ENCODE peak calls at places on chromosomes 11 and 22, in nine cellular contexts. One of them, this sample, is unnamed.

GRCh38 chr11:32960553-32961164 is 55.0 kb upstream of the DEPDC7 start:
- DNase-seq in GM23338: peak
- DNase-seq in sigmoid colon: no peak
- DNase-seq in transverse colon: no peak
- DNase-seq in brain microvascular endothelial cell: no peak
- DNase-seq in HepG2: peak
- DNase-seq in astrocyte of the spinal cord: peak
- DNase-seq in left ventricle myocardium inferior: no peak
- DNase-seq in AG10803: peak
- DNase-seq in this sample: peak

GRCh38 chr11:69978841-69979614 is 99.1 kb upstream of the ANO1 start:
- DNase-seq in GM23338: no peak
- DNase-seq in sigmoid colon: no peak
- DNase-seq in transverse colon: no peak
- DNase-seq in brain microvascular endothelial cell: no peak
- DNase-seq in HepG2: no peak
- DNase-seq in astrocyte of the spinal cord: no peak
- DNase-seq in left ventricle myocardium inferior: no peak
- DNase-seq in AG10803: no peak
- DNase-seq in this sample: no peak

GRCh38 chr11:125874556-125875124 is 12.8 kb upstream of the HYLS1 start:
- DNase-seq in GM23338: peak
- DNase-seq in sigmoid colon: peak
- DNase-seq in transverse colon: peak
- DNase-seq in brain microvascular endothelial cell: peak
- DNase-seq in HepG2: peak
- DNase-seq in astrocyte of the spinal cord: peak
- DNase-seq in left ventricle myocardium inferior: peak
- DNase-seq in AG10803: peak
- DNase-seq in this sample: peak

GRCh38 chr11:34162507-34162848 is 57.0 kb downstream of the NAT10 start:
- DNase-seq in GM23338: no peak
- DNase-seq in sigmoid colon: no peak
- DNase-seq in transverse colon: no peak
- DNase-seq in brain microvascular endothelial cell: no peak
- DNase-seq in HepG2: no peak
- DNase-seq in astrocyte of the spinal cord: no peak
- DNase-seq in left ventricle myocardium inferior: no peak
- DNase-seq in AG10803: no peak
- DNase-seq in this sample: no peak

GRCh38 chr22:50737728-50738648 is at the start of gene ACR:
- DNase-seq in GM23338: no peak
- DNase-seq in sigmoid colon: no peak
- DNase-seq in transverse colon: no peak
- DNase-seq in brain microvascular endothelial cell: no peak
- DNase-seq in HepG2: no peak
- DNase-seq in astrocyte of the spinal cord: no peak
- DNase-seq in left ventricle myocardium inferior: no peak
- DNase-seq in AG10803: no peak
- DNase-seq in this sample: no peak

GRCh38 chr22:37015587-37015878 is 3.7 kb downstream of the TST start:
- DNase-seq in GM23338: no peak
- DNase-seq in sigmoid colon: no peak
- DNase-seq in transverse colon: peak
- DNase-seq in brain microvascular endothelial cell: no peak
- DNase-seq in HepG2: no peak
- DNase-seq in astrocyte of the spinal cord: no peak
- DNase-seq in left ventricle myocardium inferior: no peak
- DNase-seq in AG10803: no peak
- DNase-seq in this sample: no peak

GRCh38 chr11:3156282-3156660 is 8.8 kb downstream of the OSBPL5 start:
- DNase-seq in GM23338: no peak
- DNase-seq in sigmoid colon: peak
- DNase-seq in transverse colon: no peak
- DNase-seq in brain microvascular endothelial cell: peak
- DNase-seq in HepG2: no peak
- DNase-seq in astrocyte of the spinal cord: no peak
- DNase-seq in left ventricle myocardium inferior: peak
- DNase-seq in AG10803: peak
- DNase-seq in this sample: no peak

GRCh38 chr11:120324932-120325810 is at the start of gene TLCD5:
- DNase-seq in GM23338: peak
- DNase-seq in sigmoid colon: peak
- DNase-seq in transverse colon: peak
- DNase-seq in brain microvascular endothelial cell: peak
- DNase-seq in HepG2: peak
- DNase-seq in astrocyte of the spinal cord: peak
- DNase-seq in left ventricle myocardium inferior: peak
- DNase-seq in AG10803: peak
- DNase-seq in this sample: peak

GRCh38 chr11:31246451-31247165 is 122.9 kb downstream of the DCDC1 start:
- DNase-seq in GM23338: no peak
- DNase-seq in sigmoid colon: no peak
- DNase-seq in transverse colon: no peak
- DNase-seq in brain microvascular endothelial cell: no peak
- DNase-seq in HepG2: no peak
- DNase-seq in astrocyte of the spinal cord: peak
- DNase-seq in left ventricle myocardium inferior: no peak
- DNase-seq in AG10803: peak
- DNase-seq in this sample: peak

GRCh38 chr11:111960916-111961315 is 23.8 kb downstream of the DIXDC1 start:
- DNase-seq in GM23338: peak
- DNase-seq in sigmoid colon: no peak
- DNase-seq in transverse colon: peak
- DNase-seq in brain microvascular endothelial cell: no peak
- DNase-seq in HepG2: no peak
- DNase-seq in astrocyte of the spinal cord: no peak
- DNase-seq in left ventricle myocardium inferior: no peak
- DNase-seq in AG10803: no peak
- DNase-seq in this sample: no peak

GRCh38 chr22:45775569-45776312 is 104.1 kb downstream of the ATXN10 start:
- DNase-seq in GM23338: no peak
- DNase-seq in sigmoid colon: no peak
- DNase-seq in transverse colon: no peak
- DNase-seq in brain microvascular endothelial cell: no peak
- DNase-seq in HepG2: no peak
- DNase-seq in astrocyte of the spinal cord: no peak
- DNase-seq in left ventricle myocardium inferior: no peak
- DNase-seq in AG10803: no peak
- DNase-seq in this sample: no peak

GRCh38 chr11:19116315-19116970 is 525 bp upstream of the ZDHHC13 start:
- DNase-seq in GM23338: peak
- DNase-seq in sigmoid colon: no peak
- DNase-seq in transverse colon: no peak
- DNase-seq in brain microvascular endothelial cell: no peak
- DNase-seq in HepG2: no peak
- DNase-seq in astrocyte of the spinal cord: no peak
- DNase-seq in left ventricle myocardium inferior: peak
- DNase-seq in AG10803: no peak
- DNase-seq in this sample: no peak

GRCh38 chr11:36432747-36433146 is 77.3 kb downstream of the TRAF6 start:
- DNase-seq in GM23338: no peak
- DNase-seq in sigmoid colon: no peak
- DNase-seq in transverse colon: no peak
- DNase-seq in brain microvascular endothelial cell: no peak
- DNase-seq in HepG2: no peak
- DNase-seq in astrocyte of the spinal cord: no peak
- DNase-seq in left ventricle myocardium inferior: no peak
- DNase-seq in AG10803: no peak
- DNase-seq in this sample: no peak

GRCh38 chr22:49325531-49326395 is 501.9 kb downstream of the BRD1 start:
- DNase-seq in GM23338: no peak
- DNase-seq in sigmoid colon: peak
- DNase-seq in transverse colon: no peak
- DNase-seq in brain microvascular endothelial cell: no peak
- DNase-seq in HepG2: no peak
- DNase-seq in astrocyte of the spinal cord: no peak
- DNase-seq in left ventricle myocardium inferior: no peak
- DNase-seq in AG10803: no peak
- DNase-seq in this sample: no peak

GRCh38 chr11:77127969-77128691 is at the start of gene MYO7A:
- DNase-seq in GM23338: peak
- DNase-seq in sigmoid colon: no peak
- DNase-seq in transverse colon: peak
- DNase-seq in brain microvascular endothelial cell: peak
- DNase-seq in HepG2: peak
- DNase-seq in astrocyte of the spinal cord: no peak
- DNase-seq in left ventricle myocardium inferior: peak
- DNase-seq in AG10803: no peak
- DNase-seq in this sample: peak
- H3K4me3 ChIP-seq in GM23338: peak
- H3K4me3 ChIP-seq in sigmoid colon: peak
- H3K4me3 ChIP-seq in transverse colon: peak
- H3K4me3 ChIP-seq in brain microvascular endothelial cell: peak
- H3K4me3 ChIP-seq in HepG2: peak
- H3K4me3 ChIP-seq in astrocyte of the spinal cord: peak
- H3K4me3 ChIP-seq in left ventricle myocardium inferior: peak
- H3K4me3 ChIP-seq in AG10803: peak
- H3K4me3 ChIP-seq in this sample: peak

GRCh38 chr11:64994318-64994717 is 2.5 kb downstream of the BATF2 start:
- DNase-seq in GM23338: no peak
- DNase-seq in sigmoid colon: no peak
- DNase-seq in transverse colon: no peak
- DNase-seq in brain microvascular endothelial cell: no peak
- DNase-seq in HepG2: no peak
- DNase-seq in astrocyte of the spinal cord: no peak
- DNase-seq in left ventricle myocardium inferior: no peak
- DNase-seq in AG10803: no peak
- DNase-seq in this sample: no peak

GRCh38 chr11:64996327-64996709 is 453 bp downstream of the BATF2 start:
- DNase-seq in GM23338: no peak
- DNase-seq in sigmoid colon: no peak
- DNase-seq in transverse colon: no peak
- DNase-seq in brain microvascular endothelial cell: no peak
- DNase-seq in HepG2: no peak
- DNase-seq in astrocyte of the spinal cord: no peak
- DNase-seq in left ventricle myocardium inferior: no peak
- DNase-seq in AG10803: no peak
- DNase-seq in this sample: no peak

GRCh38 chr11:64998690-64999431 is 2.1 kb upstream of the BATF2 start:
- DNase-seq in GM23338: no peak
- DNase-seq in sigmoid colon: no peak
- DNase-seq in transverse colon: peak
- DNase-seq in brain microvascular endothelial cell: no peak
- DNase-seq in HepG2: peak
- DNase-seq in astrocyte of the spinal cord: no peak
- DNase-seq in left ventricle myocardium inferior: no peak
- DNase-seq in AG10803: no peak
- DNase-seq in this sample: no peak

GRCh38 chr11:64998141-64998540 is 1.4 kb upstream of the BATF2 start:
- DNase-seq in GM23338: peak
- DNase-seq in sigmoid colon: no peak
- DNase-seq in transverse colon: peak
- DNase-seq in brain microvascular endothelial cell: no peak
- DNase-seq in HepG2: peak
- DNase-seq in astrocyte of the spinal cord: no peak
- DNase-seq in left ventricle myocardium inferior: no peak
- DNase-seq in AG10803: no peak
- DNase-seq in this sample: no peak

GRCh38 chr11:64996710-64997380 is at the start of gene BATF2:
- DNase-seq in GM23338: peak
- DNase-seq in sigmoid colon: peak
- DNase-seq in transverse colon: peak
- DNase-seq in brain microvascular endothelial cell: peak
- DNase-seq in HepG2: peak
- DNase-seq in astrocyte of the spinal cord: peak
- DNase-seq in left ventricle myocardium inferior: peak
- DNase-seq in AG10803: peak
- DNase-seq in this sample: peak
- TF ChIP-seq CTCF in GM23338: peak
- TF ChIP-seq CTCF in sigmoid colon: peak
- TF ChIP-seq CTCF in transverse colon: peak
- TF ChIP-seq CTCF in brain microvascular endothelial cell: peak
- TF ChIP-seq CTCF in HepG2: peak
- TF ChIP-seq CTCF in astrocyte of the spinal cord: peak
- TF ChIP-seq CTCF in left ventricle myocardium inferior: peak
- TF ChIP-seq CTCF in AG10803: peak
- TF ChIP-seq CTCF in this sample: peak

GRCh38 chr11:46200537-46201281 is 76.8 kb upstream of the CREB3L1 start:
- DNase-seq in GM23338: no peak
- DNase-seq in sigmoid colon: no peak
- DNase-seq in transverse colon: no peak
- DNase-seq in brain microvascular endothelial cell: no peak
- DNase-seq in HepG2: no peak
- DNase-seq in astrocyte of the spinal cord: peak
- DNase-seq in left ventricle myocardium inferior: no peak
- DNase-seq in AG10803: peak
- DNase-seq in this sample: no peak

GRCh38 chr11:46203746-46204145 is 73.7 kb upstream of the CREB3L1 start:
- DNase-seq in GM23338: no peak
- DNase-seq in sigmoid colon: no peak
- DNase-seq in transverse colon: no peak
- DNase-seq in brain microvascular endothelial cell: no peak
- DNase-seq in HepG2: no peak
- DNase-seq in astrocyte of the spinal cord: no peak
- DNase-seq in left ventricle myocardium inferior: no peak
- DNase-seq in AG10803: no peak
- DNase-seq in this sample: no peak

GRCh38 chr11:46198873-46199250 is 77.6 kb upstream of the PHF21A start:
- DNase-seq in GM23338: no peak
- DNase-seq in sigmoid colon: no peak
- DNase-seq in transverse colon: no peak
- DNase-seq in brain microvascular endothelial cell: no peak
- DNase-seq in HepG2: no peak
- DNase-seq in astrocyte of the spinal cord: no peak
- DNase-seq in left ventricle myocardium inferior: no peak
- DNase-seq in AG10803: no peak
- DNase-seq in this sample: no peak

GRCh38 chr11:46202696-46203391 is 74.6 kb upstream of the CREB3L1 start:
- DNase-seq in GM23338: no peak
- DNase-seq in sigmoid colon: no peak
- DNase-seq in transverse colon: no peak
- DNase-seq in brain microvascular endothelial cell: no peak
- DNase-seq in HepG2: no peak
- DNase-seq in astrocyte of the spinal cord: no peak
- DNase-seq in left ventricle myocardium inferior: no peak
- DNase-seq in AG10803: no peak
- DNase-seq in this sample: no peak

DNA sequence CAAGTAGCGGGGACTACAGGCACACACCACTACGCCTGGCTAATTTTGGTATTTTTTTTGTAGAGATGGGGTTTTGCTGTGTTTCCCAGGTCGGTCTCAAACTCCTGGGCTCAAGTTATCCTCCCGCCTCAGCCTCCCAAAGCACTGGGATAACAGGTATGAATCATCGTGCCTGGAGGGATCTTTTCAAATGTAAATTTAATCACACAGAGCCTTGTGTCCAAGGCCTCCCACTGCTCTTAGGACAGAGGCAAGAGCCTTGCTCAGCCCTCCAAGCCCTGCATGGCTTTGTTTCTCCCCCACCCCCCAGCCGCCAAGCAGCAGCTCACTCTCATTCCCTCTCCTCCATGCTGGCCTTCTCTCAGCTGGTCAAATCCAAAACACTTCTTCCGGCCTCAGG is 75.3 kb upstream of the CREB3L1 start:
- DNase-seq in GM23338: peak
- DNase-seq in sigmoid colon: no peak
- DNase-seq in transverse colon: no peak
- DNase-seq in brain microvascular endothelial cell: no peak
- DNase-seq in HepG2: no peak
- DNase-seq in astrocyte of the spinal cord: no peak
- DNase-seq in left ventricle myocardium inferior: no peak
- DNase-seq in AG10803: no peak
- DNase-seq in this sample: no peak
- H3K4me3 ChIP-seq in GM23338: no peak
- H3K4me3 ChIP-seq in sigmoid colon: no peak
- H3K4me3 ChIP-seq in transverse colon: no peak
- H3K4me3 ChIP-seq in brain microvascular endothelial cell: no peak
- H3K4me3 ChIP-seq in HepG2: no peak
- H3K4me3 ChIP-seq in astrocyte of the spinal cord: no peak
- H3K4me3 ChIP-seq in left ventricle myocardium inferior: no peak
- H3K4me3 ChIP-seq in AG10803: no peak
- H3K4me3 ChIP-seq in this sample: no peak

GRCh38 chr11:71251761-71252433 is 480 bp downstream of the SHANK2 start:
- DNase-seq in GM23338: peak
- DNase-seq in sigmoid colon: no peak
- DNase-seq in transverse colon: peak
- DNase-seq in brain microvascular endothelial cell: no peak
- DNase-seq in HepG2: no peak
- DNase-seq in astrocyte of the spinal cord: no peak
- DNase-seq in left ventricle myocardium inferior: no peak
- DNase-seq in AG10803: no peak
- DNase-seq in this sample: no peak
- TF ChIP-seq CTCF in GM23338: peak
- TF ChIP-seq CTCF in sigmoid colon: peak
- TF ChIP-seq CTCF in transverse colon: peak
- TF ChIP-seq CTCF in brain microvascular endothelial cell: peak
- TF ChIP-seq CTCF in HepG2: peak
- TF ChIP-seq CTCF in astrocyte of the spinal cord: peak
- TF ChIP-seq CTCF in left ventricle myocardium inferior: peak
- TF ChIP-seq CTCF in AG10803: no peak
- TF ChIP-seq CTCF in this sample: no peak